ENCODE peak calls at places on chromosomes 3 and 15, in nine cellular contexts. N is A549, Q is AG04450, I is EL, V is NCI-H2081, P is ureter, C is activated B cell treated with CpG ODN at 0.5 μM for 24 hours, D is RWPE1, X is foreskin fibroblast. A is an unnamed sample.

GRCh38 chr15:67124111-67124510 is 58.7 kb downstream of the SMAD3 start:
- DNase-seq in N (no peak), Q (no peak), I (no peak), V (no peak), P (no peak), C (no peak), D (no peak), X (no peak), A (no peak)

GRCh38 chr15:49621327-49622210 is 721 bp downstream of the DTWD1 start:
- DNase-seq in N (no peak), Q (no peak), I (peak), V (no peak), P (no peak), C (no peak), D (no peak), X (peak), A (peak)

GRCh38 chr15:78830514-78831228 is 19.4 kb upstream of the ADAMTS7 start:
- DNase-seq in N (no peak), Q (no peak), I (no peak), V (no peak), P (no peak), C (no peak), D (no peak), X (no peak), A (no peak)

GRCh38 chr15:37093480-37094410 is 6.6 kb downstream of the MEIS2 start:
- DNase-seq in N (no peak), Q (no peak), I (peak), V (no peak), P (no peak), C (no peak), D (no peak), X (peak), A (peak)

GRCh38 chr15:66878761-66879160 is 176.7 kb downstream of the SMAD6 start:
- DNase-seq in N (no peak), Q (no peak), I (no peak), V (no peak), P (peak), C (no peak), D (no peak), X (no peak), A (no peak)

GRCh38 chr3:186287723-186288122 is 74.3 kb downstream of the DGKG start:
- DNase-seq in N (no peak), Q (peak), I (peak), V (no peak), P (no peak), C (no peak), D (no peak), X (peak), A (peak)

GRCh38 chr3:14425574-14426304 is 23.3 kb downstream of the SLC6A6 start:
- DNase-seq in N (no peak), Q (no peak), I (peak), V (no peak), P (no peak), C (peak), D (peak), X (no peak), A (no peak)

GRCh38 chr3:183324083-183324482 is 71.0 kb downstream of the B3GNT5 start:
- DNase-seq in N (no peak), Q (no peak), I (peak), V (no peak), P (no peak), C (no peak), D (peak), X (peak), A (no peak)

GRCh38 chr3:197733042-197733441 is 3.7 kb downstream of the RUBCN start:
- DNase-seq in N (no peak), Q (no peak), I (no peak), V (no peak), P (no peak), C (no peak), D (no peak), X (no peak), A (no peak)

GRCh38 chr3:35523838-35524237 is 115.5 kb upstream of the ARPP21 start:
- DNase-seq in N (no peak), Q (no peak), I (no peak), V (no peak), P (no peak), C (no peak), D (no peak), X (peak), A (no peak)

GRCh38 chr15:58495836-58496501 is 64.2 kb downstream of the LIPC start:
- DNase-seq in N (no peak), Q (no peak), I (no peak), V (no peak), P (no peak), C (no peak), D (no peak), X (no peak), A (peak)

GRCh38 chr3:141105828-141106628 is 54.9 kb downstream of the SPSB4 start:
- DNase-seq in N (peak), Q (peak), I (peak), V (peak), P (peak), C (no peak), D (peak), X (peak), A (peak)

GRCh38 chr15:101206173-101206572 is 45.7 kb downstream of the CHSY1 start:
- DNase-seq in N (no peak), Q (no peak), I (peak), V (no peak), P (no peak), C (no peak), D (no peak), X (peak), A (peak)